ENCODE peak calls at places on chromosomes 16 and 17, in five cellular contexts. I is astrocyte of the cerebellum, S is right cardiac atrium, Y is AG04450, X is bronchial epithelial cell. F is an unnamed sample.

GRCh38 chr17:37117743-37118142 is 169.0 kb downstream of the AATF start:
- DNase-seq in S (no peak), I (no peak), Y (no peak), X (no peak), F (no peak)

GRCh38 chr17:78991906-78992532 is 12.3 kb upstream of the LGALS3BP start:
- DNase-seq in Y (no peak), S (no peak), X (no peak), I (no peak), F (no peak)

GRCh38 chr17:7408341-7408740 is 696 bp downstream of the NLGN2 start:
- DNase-seq in Y (no peak), I (no peak), S (no peak), X (no peak), F (no peak)

GRCh38 chr17:82876602-82877391 is 37.0 kb upstream of the ZNF750 start:
- DNase-seq in X (peak), S (peak), Y (peak), I (peak), F (peak)

GRCh38 chr17:56982312-56982711 is 4.4 kb downstream of the SCPEP1 start:
- DNase-seq in S (no peak), Y (no peak), I (no peak), X (peak), F (no peak)

GRCh38 chr17:30344283-30345088 is 10.6 kb upstream of the TMIGD1 start:
- DNase-seq in I (peak), Y (no peak), X (peak), S (peak), F (peak)

GRCh38 chr17:39246274-39246673 is 20.5 kb upstream of the STAC2 start:
- DNase-seq in X (no peak), S (no peak), I (no peak), Y (no peak), F (no peak)

GRCh38 chr17:82570282-82570681 is 50.8 kb downstream of the FOXK2 start:
- DNase-seq in X (no peak), Y (no peak), I (no peak), S (no peak), F (no peak)

GRCh38 chr17:64635647-64636305 is 26.3 kb downstream of the SMURF2 start:
- DNase-seq in X (peak), Y (peak), S (no peak), I (peak), F (peak)

GRCh38 chr16:15897834-15898254 is 9.4 kb upstream of the CEP20 start:
- DNase-seq in S (no peak), I (no peak), X (peak), Y (no peak), F (peak)

GRCh38 chr17:13786000-13786598 is 184.4 kb upstream of the HS3ST3A1 start:
- DNase-seq in S (no peak), I (peak), X (no peak), Y (peak), F (peak)

GRCh38 chr16:66894948-66895696 is 14.8 kb downstream of the PDP2 start:
- DNase-seq in Y (no peak), S (peak), I (peak), X (peak), F (peak)

GRCh38 chr16:49811630-49812334 is 44.1 kb downstream of the ZNF423 start:
- DNase-seq in S (no peak), X (no peak), I (no peak), Y (no peak), F (no peak)

GRCh38 chr16:10180771-10181163 is 1.5 kb downstream of the GRIN2A start:
- DNase-seq in I (no peak), X (no peak), Y (no peak), S (peak), F (peak)

GRCh38 chr17:681738-682137 is 32.9 kb downstream of the VPS53 start:
- DNase-seq in S (no peak), I (no peak), Y (no peak), X (no peak), F (peak)

GRCh38 chr17:79014158-79014758 is 4.7 kb upstream of the CANT1 start:
- DNase-seq in X (no peak), I (no peak), S (no peak), Y (no peak), F (no peak)

GRCh38 chr16:22665048-22665797 is 148.7 kb upstream of the HS3ST2 start:
- DNase-seq in S (no peak), I (no peak), Y (no peak), X (no peak), F (no peak)

GRCh38 chr17:46720408-46720807 is 98.1 kb downstream of the WNT3 start:
- DNase-seq in I (no peak), Y (no peak), S (no peak), X (no peak), F (peak)

GRCh38 chr16:78543066-78543465 is 443.6 kb downstream of the WWOX start:
- DNase-seq in X (no peak), I (no peak), Y (no peak), S (no peak), F (no peak)

GRCh38 chr17:222172-222571 is 40.7 kb upstream of the DOC2B start:
- DNase-seq in I (no peak), Y (no peak), S (peak), X (no peak), F (no peak)

F was measured in EH.